ENCODE peak calls at places on chromosomes 5 and 9, in five cellular contexts. B is iPS DF 6.9, P is AG10803, K is left lung, Z is gastrocnemius medialis. J is an unnamed sample.

GRCh38 chr5:73213566-73213998 is 40.6 kb downstream of the TMEM174 start:
- DNase-seq in Z (no peak), B (no peak), P (peak), K (no peak), J (peak)

GRCh38 chr9:7578951-7579743 is 220.4 kb downstream of the DMAC1 start:
- DNase-seq in K (no peak), B (no peak), Z (no peak), P (no peak), J (no peak)

GRCh38 chr5:926416-927171 is 33.9 kb downstream of the TRIP13 start:
- DNase-seq in K (no peak), B (peak), P (peak), Z (no peak), J (no peak)

GRCh38 chr5:13566903-13567339 is 377.6 kb downstream of the DNAH5 start:
- DNase-seq in B (no peak), K (no peak), Z (no peak), P (peak), J (peak)

GRCh38 chr9:98644011-98644410 is 64.7 kb downstream of the GABBR2 start:
- DNase-seq in B (no peak), P (peak), Z (no peak), K (no peak), J (no peak)

GRCh38 chr5:1536298-1537165 is 12.8 kb upstream of the LPCAT1 start:
- DNase-seq in B (no peak), Z (no peak), K (no peak), P (peak), J (peak)

GRCh38 chr9:68668127-68668526 is 36.9 kb upstream of the PIP5K1B start:
- DNase-seq in K (no peak), P (no peak), Z (no peak), B (no peak), J (no peak)

GRCh38 chr5:142716963-142717362 is 31.1 kb upstream of the FGF1 start:
- DNase-seq in Z (no peak), P (peak), B (no peak), K (peak), J (no peak)

GRCh38 chr9:137451976-137452760 is 7.0 kb downstream of the NSMF start:
- DNase-seq in K (peak), B (no peak), Z (peak), P (no peak), J (no peak)

GRCh38 chr5:140011297-140011802 is 31.7 kb downstream of the NRG2 start:
- DNase-seq in K (no peak), Z (peak), P (no peak), B (no peak), J (peak)

GRCh38 chr9:136746621-136747020 is 1.7 kb downstream of the LCN6 start:
- DNase-seq in B (no peak), K (no peak), Z (no peak), P (no peak), J (no peak)

GRCh38 chr5:79936644-79937216 is 54.3 kb downstream of the MTX3 start:
- DNase-seq in P (peak), B (no peak), Z (no peak), K (no peak), J (no peak)

GRCh38 chr9:121280715-121281613 is 13.0 kb downstream of the GSN start:
- DNase-seq in Z (no peak), B (no peak), K (no peak), P (no peak), J (no peak)

GRCh38 chr5:174990909-174991308 is 266.5 kb downstream of the MSX2 start:
- DNase-seq in K (no peak), P (no peak), B (no peak), Z (peak), J (no peak)

GRCh38 chr5:111238826-111239225 is 14.6 kb downstream of the CAMK4 start:
- DNase-seq in K (no peak), B (no peak), Z (no peak), P (no peak), J (no peak)